ENCODE peak calls at places on chromosomes 4 and X, in five cellular contexts. One of them, this sample, is unnamed.

GRCh38 chr4:110637408-110638131 is 14.7 kb upstream of the PITX2 start:
- DNase-seq in GM23248: peak
- DNase-seq in hepatocyte: peak
- DNase-seq in GM23338: peak
- DNase-seq in HepG2: no peak
- DNase-seq in this sample: no peak

GRCh38 chr4:137545461-137545861 is 13.2 kb upstream of the PCDH18 start:
- DNase-seq in GM23338: peak
- DNase-seq in HepG2: no peak
- DNase-seq in hepatocyte: peak
- DNase-seq in GM23248: peak
- DNase-seq in this sample: no peak

GRCh38 chrX:100381613-100382012 is 28.5 kb downstream of the PCDH19 start:
- DNase-seq in GM23338: no peak
- DNase-seq in hepatocyte: no peak
- DNase-seq in HepG2: no peak
- DNase-seq in GM23248: peak
- DNase-seq in this sample: no peak

GRCh38 chrX:38854305-38854704 is 53.0 kb downstream of the MID1IP1 start:
- DNase-seq in GM23338: no peak
- DNase-seq in GM23248: no peak
- DNase-seq in HepG2: no peak
- DNase-seq in hepatocyte: no peak
- DNase-seq in this sample: no peak

GRCh38 chrX:98379134-98379533 is 1495.4 kb downstream of the RPA4 start:
- DNase-seq in hepatocyte: no peak
- DNase-seq in GM23338: peak
- DNase-seq in GM23248: no peak
- DNase-seq in HepG2: peak
- DNase-seq in this sample: no peak

GRCh38 chr4:56655209-56655626 is 25.9 kb downstream of the HOPX start:
- DNase-seq in GM23338: peak
- DNase-seq in GM23248: peak
- DNase-seq in HepG2: no peak
- DNase-seq in hepatocyte: peak
- DNase-seq in this sample: no peak

GRCh38 chr4:114041117-114041475 is 61.6 kb upstream of the ARSJ start:
- DNase-seq in HepG2: no peak
- DNase-seq in GM23338: no peak
- DNase-seq in hepatocyte: no peak
- DNase-seq in GM23248: peak
- DNase-seq in this sample: no peak

GRCh38 chr4:33923469-33923868 is 2320.8 kb downstream of the ARAP2 start:
- DNase-seq in GM23248: no peak
- DNase-seq in GM23338: no peak
- DNase-seq in HepG2: no peak
- DNase-seq in hepatocyte: no peak
- DNase-seq in this sample: no peak

GRCh38 chr4:88645994-88646393 is 51.6 kb downstream of the NAP1L5 start:
- DNase-seq in HepG2: no peak
- DNase-seq in GM23248: no peak
- DNase-seq in GM23338: no peak
- DNase-seq in hepatocyte: no peak
- DNase-seq in this sample: no peak
- H2AFZ ChIP-seq in HepG2: no peak
- H2AFZ ChIP-seq in GM23248: no peak
- H2AFZ ChIP-seq in GM23338: no peak
- H2AFZ ChIP-seq in hepatocyte: no peak
- H2AFZ ChIP-seq in this sample: no peak

DNA sequence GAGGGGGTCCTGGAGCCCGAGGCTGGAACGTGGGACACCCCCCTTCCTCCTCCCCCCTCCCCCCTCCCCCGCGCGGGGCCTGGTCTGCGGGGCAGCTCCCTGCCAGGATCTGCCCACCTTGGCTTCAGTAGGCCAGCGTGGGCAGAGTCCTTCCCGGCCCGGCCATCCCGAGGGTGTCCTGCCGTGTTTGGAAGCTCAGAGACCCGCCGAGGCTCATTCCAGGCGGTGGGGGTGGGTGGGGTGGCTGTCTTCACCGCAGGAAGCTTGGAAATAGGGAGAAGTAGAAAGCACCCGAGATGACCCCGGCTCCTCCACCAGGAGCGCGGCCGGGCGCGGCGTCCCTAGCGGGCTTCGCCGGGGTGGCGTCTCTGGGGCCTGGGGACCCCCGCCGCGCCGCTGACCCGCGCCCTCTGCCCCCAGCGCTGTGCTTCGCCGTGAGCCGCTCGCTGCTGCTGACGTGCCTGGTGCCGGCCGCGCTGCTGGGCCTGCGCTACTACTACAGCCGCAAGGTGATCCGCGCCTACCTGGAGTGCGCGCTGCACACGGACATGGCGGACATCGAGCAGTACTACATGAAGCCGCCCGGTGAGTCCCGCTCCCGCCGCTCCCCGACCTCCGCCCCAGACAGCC is 1.6 kb downstream of the NAT8L start:
- DNase-seq in GM23248: peak
- DNase-seq in HepG2: no peak
- DNase-seq in GM23338: peak
- DNase-seq in hepatocyte: peak
- DNase-seq in this sample: no peak
- TF ChIP-seq EZH2 in GM23248: no peak
- TF ChIP-seq EZH2 in HepG2: no peak
- TF ChIP-seq EZH2 in GM23338: no peak
- TF ChIP-seq EZH2 in hepatocyte: peak
- TF ChIP-seq EZH2 in this sample: no peak

DNA sequence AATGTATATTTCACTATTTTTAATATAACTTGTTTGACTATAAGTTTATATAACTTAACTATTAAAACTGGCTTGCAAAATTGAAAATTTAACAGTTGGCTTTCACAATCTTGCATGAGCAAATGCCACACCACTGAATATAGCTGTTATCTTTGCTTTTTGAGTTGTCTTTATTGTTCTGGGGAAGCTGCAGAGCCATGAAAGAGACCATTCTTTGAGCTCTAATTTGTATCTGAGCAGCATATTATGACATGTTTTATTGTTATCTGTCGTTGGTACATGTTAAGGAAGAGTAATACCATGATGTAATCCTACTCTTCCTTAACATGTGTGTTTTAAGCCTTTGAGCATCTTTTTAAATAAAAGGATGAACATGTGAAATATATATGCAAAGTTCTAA is 97.2 kb upstream of the ANK2 start:
- DNase-seq in hepatocyte: no peak
- DNase-seq in GM23248: no peak
- DNase-seq in HepG2: no peak
- DNase-seq in GM23338: no peak
- DNase-seq in this sample: no peak
- H2AFZ ChIP-seq in hepatocyte: no peak
- H2AFZ ChIP-seq in GM23248: no peak
- H2AFZ ChIP-seq in HepG2: no peak
- H2AFZ ChIP-seq in GM23338: no peak
- H2AFZ ChIP-seq in this sample: no peak

GRCh38 chr4:1002131-1002630 is 9.0 kb upstream of the SLC26A1 start:
- DNase-seq in GM23248: peak
- DNase-seq in HepG2: no peak
- DNase-seq in hepatocyte: peak
- DNase-seq in GM23338: peak
- DNase-seq in this sample: no peak

GRCh38 chr4:1002631-1003251 is 8.7 kb upstream of the FGFRL1 start:
- DNase-seq in GM23248: peak
- DNase-seq in hepatocyte: no peak
- DNase-seq in GM23338: peak
- DNase-seq in HepG2: no peak
- DNase-seq in this sample: no peak

GRCh38 chr4:999863-1000425 is 6.7 kb upstream of the SLC26A1 start:
- DNase-seq in HepG2: no peak
- DNase-seq in hepatocyte: no peak
- DNase-seq in GM23338: no peak
- DNase-seq in GM23248: no peak
- DNase-seq in this sample: no peak

GRCh38 chr4:1000686-1001260 is 7.6 kb upstream of the SLC26A1 start:
- DNase-seq in HepG2: no peak
- DNase-seq in hepatocyte: no peak
- DNase-seq in GM23338: no peak
- DNase-seq in GM23248: no peak
- DNase-seq in this sample: no peak

GRCh38 chr4:1001561-1002130 is 8.4 kb upstream of the SLC26A1 start:
- DNase-seq in HepG2: no peak
- DNase-seq in GM23338: peak
- DNase-seq in hepatocyte: no peak
- DNase-seq in GM23248: peak
- DNase-seq in this sample: no peak
- TF ChIP-seq EZH2 in HepG2: no peak
- TF ChIP-seq EZH2 in GM23338: no peak
- TF ChIP-seq EZH2 in hepatocyte: no peak
- TF ChIP-seq EZH2 in GM23248: no peak
- TF ChIP-seq EZH2 in this sample: no peak